ENCODE peak calls at places on chromosomes 12 and 14, in five cellular contexts. N is HFF-Myc, C is suprapubic skin, Y is T-helper 2 cell, I is NCI-H2081. F is an unnamed sample.

GRCh38 chr14:74438351-74438915 is 12.4 kb upstream of the SYNDIG1L start:
- DNase-seq in N (no peak), I (no peak), Y (no peak), C (no peak), F (no peak)

GRCh38 chr12:110159671-110160245 is 35.6 kb downstream of the IFT81 start:
- DNase-seq in C (no peak), N (no peak), I (no peak), Y (no peak), F (no peak)

GRCh38 chr14:105092912-105093425 is 27.7 kb upstream of the GPR132 start:
- DNase-seq in Y (peak), N (no peak), I (peak), C (peak), F (no peak)

GRCh38 chr12:79373896-79374499 is 316.8 kb downstream of the PAWR start:
- DNase-seq in Y (no peak), I (peak), N (no peak), C (no peak), F (no peak)

GRCh38 chr12:14884458-14884878 is 1.2 kb downstream of the MGP start:
- DNase-seq in I (peak), Y (peak), N (no peak), C (peak), F (peak)

GRCh38 chr14:93328546-93328945 is 4.3 kb downstream of the BTBD7 start:
- DNase-seq in I (no peak), N (no peak), C (no peak), Y (no peak), F (no peak)

GRCh38 chr12:105107176-105107496 is 395 bp upstream of the WASHC4 start:
- DNase-seq in C (no peak), I (peak), Y (no peak), N (no peak), F (no peak)

GRCh38 chr12:48001426-48002178 is 2.7 kb downstream of the COL2A1 start:
- DNase-seq in N (no peak), I (no peak), Y (no peak), C (peak), F (no peak)

GRCh38 chr14:30195946-30196345 is 268.3 kb upstream of the PRKD1 start:
- DNase-seq in Y (no peak), I (no peak), N (no peak), C (no peak), F (peak)

GRCh38 chr14:68663385-68664076 is 129.3 kb downstream of the ZFP36L1 start:
- DNase-seq in I (no peak), Y (peak), N (no peak), C (no peak), F (no peak)

GRCh38 chr12:98503343-98503592 is 12.1 kb upstream of the TMPO start:
- DNase-seq in N (peak), I (peak), Y (peak), C (peak), F (peak)

GRCh38 chr14:54981698-54982097 is 45.2 kb downstream of the WDHD1 start:
- DNase-seq in C (no peak), Y (no peak), N (no peak), I (no peak), F (no peak)

GRCh38 chr12:82993610-82994009 is 306.9 kb downstream of the TMTC2 start:
- DNase-seq in N (no peak), Y (no peak), C (no peak), I (no peak), F (no peak)

GRCh38 chr14:74065746-74066575 is 18.3 kb downstream of the ALDH6A1 start:
- DNase-seq in N (no peak), C (no peak), I (no peak), Y (no peak), F (no peak)

GRCh38 chr12:33649992-33650391 is 210.4 kb upstream of the SYT10 start:
- DNase-seq in Y (no peak), N (no peak), C (no peak), I (no peak), F (no peak)

GRCh38 chr12:10001141-10001778 is 2.3 kb upstream of the CLEC1B start:
- DNase-seq in N (no peak), Y (no peak), C (no peak), I (no peak), F (no peak)